ENCODE peak calls at places on chromosomes 1 and 21, in five cellular contexts. J, Q, B, P and G are unnamed samples.

GRCh38 chr1:84422909-84423308 is 24.6 kb downstream of the DNASE2B start:
- DNase-seq in J (no peak), Q (no peak), B (no peak), P (no peak), G (no peak)

GRCh38 chr21:33419538-33420123 is 16.4 kb downstream of the IFNGR2 start:
- DNase-seq in J (no peak), Q (peak), B (no peak), P (peak), G (no peak)

GRCh38 chr1:30789388-30790255 is 32.0 kb upstream of the LAPTM5 start:
- DNase-seq in J (no peak), Q (no peak), B (no peak), P (no peak), G (no peak)

GRCh38 chr1:50742523-50742922 is 217.5 kb downstream of the FAF1 start:
- DNase-seq in J (no peak), Q (peak), B (no peak), P (peak), G (no peak)

GRCh38 chr1:56754713-56755505 is 64.3 kb downstream of the FYB2 start:
- DNase-seq in J (no peak), Q (no peak), B (no peak), P (no peak), G (no peak)

GRCh38 chr1:154659823-154660592 is 52.0 kb upstream of the ADAR start:
- DNase-seq in J (no peak), Q (no peak), B (no peak), P (no peak), G (no peak)

GRCh38 chr21:46295996-46296752 is 10.0 kb downstream of the YBEY start:
- DNase-seq in J (no peak), Q (peak), B (no peak), P (no peak), G (peak)

GRCh38 chr21:23968722-23969647 is 1638.3 kb downstream of the MRPL39 start:
- DNase-seq in J (peak), Q (peak), B (peak), P (peak), G (peak)

GRCh38 chr1:224502459-224503160 is 68.0 kb upstream of the WDR26 start:
- DNase-seq in J (peak), Q (no peak), B (peak), P (no peak), G (peak)

GRCh38 chr1:8205771-8206170 is 112.1 kb upstream of the SLC45A1 start:
- DNase-seq in J (no peak), Q (no peak), B (no peak), P (no peak), G (no peak)

GRCh38 chr1:201608635-201609395 is 69.9 kb downstream of the NAV1 start:
- DNase-seq in J (no peak), Q (peak), B (no peak), P (no peak), G (no peak)

GRCh38 chr1:158924677-158925076 is 6.7 kb upstream of the PYHIN1 start:
- DNase-seq in J (no peak), Q (no peak), B (no peak), P (no peak), G (no peak)

GRCh38 chr1:226964068-226964425 is 24.0 kb downstream of the COQ8A start:
- DNase-seq in J (no peak), Q (no peak), B (no peak), P (no peak), G (no peak)

GRCh38 chr1:181149326-181150000 is 61.0 kb downstream of the IER5 start:
- DNase-seq in J (peak), Q (no peak), B (no peak), P (no peak), G (peak)

GRCh38 chr1:214957330-214958137 is 125.0 kb upstream of the KCNK2 start:
- DNase-seq in J (no peak), Q (peak), B (peak), P (no peak), G (no peak)

GRCh38 chr1:23930861-23931471 is 17.8 kb upstream of the CNR2 start:
- DNase-seq in J (no peak), Q (peak), B (no peak), P (peak), G (no peak)

GRCh38 chr21:32020551-32020950 is 147.7 kb downstream of the HUNK start:
- DNase-seq in J (no peak), Q (no peak), B (no peak), P (no peak), G (no peak)

GRCh38 chr21:9739240-9739639 is 782.1 kb upstream of the TPTE start:
- DNase-seq in J (no peak), Q (no peak), B (no peak), P (no peak), G (no peak)

GRCh38 chr21:46375560-46376230 is 51.7 kb downstream of the PCNT start:
- DNase-seq in J (no peak), Q (no peak), B (no peak), P (no peak), G (no peak)

GRCh38 chr1:236343246-236343862 is 50.7 kb upstream of the EDARADD start:
- DNase-seq in J (no peak), Q (no peak), B (no peak), P (no peak), G (no peak)

GRCh38 chr1:14049965-14050364 is 350.0 kb downstream of the PRDM2 start:
- DNase-seq in J (no peak), Q (no peak), B (no peak), P (no peak), G (no peak)

GRCh38 chr1:199218065-199218464 is 579.2 kb downstream of the PTPRC start:
- DNase-seq in J (peak), Q (no peak), B (peak), P (no peak), G (peak)

GRCh38 chr1:207883104-207883651 is 27.7 kb downstream of the CD34 start:
- DNase-seq in J (no peak), Q (no peak), B (no peak), P (no peak), G (no peak)

GRCh38 chr1:115069186-115069585 is 20.1 kb downstream of the TSPAN2 start:
- DNase-seq in J (no peak), Q (peak), B (no peak), P (peak), G (no peak)

GRCh38 chr1:156980551-156980950 is 60.1 kb downstream of the LRRC71 start:
- DNase-seq in J (no peak), Q (no peak), B (no peak), P (no peak), G (no peak)

GRCh38 chr1:181043025-181043880 is 9.5 kb downstream of the MR1 start:
- DNase-seq in J (no peak), Q (peak), B (no peak), P (no peak), G (peak)

GRCh38 chr1:208043690-208044089 is 132.8 kb upstream of the CD34 start:
- DNase-seq in J (peak), Q (no peak), B (no peak), P (no peak), G (no peak)

GRCh38 chr1:7678491-7679158 is 92.5 kb upstream of the VAMP3 start:
- DNase-seq in J (no peak), Q (no peak), B (no peak), P (no peak), G (no peak)

GRCh38 chr21:36917487-36918158 is 48.8 kb downstream of the HLCS start:
- DNase-seq in J (no peak), Q (peak), B (peak), P (peak), G (peak)